ENCODE peak calls at places on chromosome 22, in five cellular contexts. H is K562, B is ovary, V is transverse colon, T is A549. O is an unnamed sample. For H3K9me3, the result is how much of the 10 kb centered on the place peaks cover.

GRCh38 chr22:37377927-37378326 is 49.4 kb downstream of the ELFN2 start:
- DNase-seq in H (no peak), B (no peak), V (no peak), T (no peak), O (no peak)

GRCh38 chr22:26393929-26394328 is 35.1 kb upstream of the ASPHD2 start:
- DNase-seq in H (peak), B (no peak), V (no peak), T (no peak), O (no peak)

GRCh38 chr22:21629262-21630149 is at the start of gene YDJC:
- DNase-seq in H (peak), B (peak), V (peak), T (peak), O (peak)

GRCh38 chr22:46119729-46120419 is 30.5 kb upstream of the PPARA start:
- DNase-seq in H (peak), B (peak), V (no peak), T (no peak), O (no peak)

GRCh38 chr22:32824531-32825315 is 23.2 kb downstream of the TIMP3 start:
- DNase-seq in H (no peak), B (no peak), V (no peak), T (no peak), O (no peak)

GRCh38 chr22:44621401-44622146 is 80.4 kb upstream of the PRR5 start:
- DNase-seq in H (no peak), B (no peak), V (no peak), T (no peak), O (no peak)

GRCh38 chr22:23285734-23286133 is 105.4 kb downstream of the BCR start:
- DNase-seq in H (peak), B (no peak), V (no peak), T (no peak), O (no peak)

GRCh38 chr22:17107547-17107810 is 13.7 kb downstream of the TMEM121B start:
- DNase-seq in H (no peak), B (no peak), V (no peak), T (no peak), O (no peak)

GRCh38 chr22:28435271-28435825 is 244.3 kb downstream of the TTC28 start:
- DNase-seq in H (no peak), B (no peak), V (peak), T (no peak), O (peak)

GRCh38 chr22:28019360-28019759 is 100.3 kb upstream of the PITPNB start:
- DNase-seq in H (no peak), B (peak), V (peak), T (no peak), O (peak)

GRCh38 chr22:38766076-38766777 is 10.4 kb upstream of the SUN2 start:
- DNase-seq in H (peak), B (peak), V (peak), T (peak), O (peak)

GRCh38 chr22:37485006-37485713 is 1.0 kb downstream of the MFNG start:
- DNase-seq in H (no peak), B (no peak), V (no peak), T (no peak), O (no peak)

GRCh38 chr22:44620841-44621382 is 81.1 kb upstream of the PRR5 start:
- DNase-seq in H (no peak), B (no peak), V (no peak), T (no peak), O (no peak)

GRCh38 chr22:37533995-37534394 is 14.8 kb upstream of the CARD10 start:
- DNase-seq in H (no peak), B (no peak), V (no peak), T (no peak), O (no peak)

GRCh38 chr22:28154856-28155255 is 235.8 kb upstream of the PITPNB start:
- DNase-seq in H (no peak), B (no peak), V (no peak), T (no peak), O (no peak)

GRCh38 chr22:28116261-28116673 is 197.2 kb upstream of the PITPNB start:
- DNase-seq in H (no peak), B (peak), V (peak), T (no peak), O (no peak)

GRCh38 chr22:21960200-21961126 is 7.8 kb upstream of the PPM1F start:
- DNase-seq in H (no peak), B (no peak), V (no peak), T (no peak), O (no peak)

GRCh38 chr22:24985824-24986214 is 33.3 kb downstream of the KIAA1671 start:
- DNase-seq in H (no peak), B (no peak), V (no peak), T (no peak), O (no peak)
- H3K9me3 ChIP-seq in H (under half), B (under half), V (under half), T (under half), O (under half)

DNA sequence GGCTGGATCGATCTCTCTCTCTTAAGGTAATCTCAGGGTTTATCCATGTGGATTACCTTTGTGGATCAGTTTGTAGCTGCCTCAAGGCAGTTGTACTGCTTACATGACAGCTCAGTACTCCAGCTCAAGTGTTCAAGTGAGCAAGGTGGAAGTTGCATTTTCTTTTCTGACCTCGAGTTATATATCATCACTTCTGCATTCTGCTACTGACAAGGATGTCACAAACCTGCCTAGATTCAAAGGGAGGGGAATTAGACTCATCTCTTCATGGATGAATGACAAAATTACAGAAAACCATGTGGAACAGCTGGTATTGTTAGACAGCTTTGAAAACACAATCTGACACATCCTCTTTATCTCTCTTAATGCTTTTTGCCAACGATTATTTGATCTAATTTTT is 6.0 kb upstream of the TCN2 start:
- DNase-seq in H (no peak), B (no peak), V (no peak), T (no peak), O (no peak)
- TF ChIP-seq EP300 in H (no peak), B (no peak), V (no peak), T (no peak), O (no peak)

GRCh38 chr22:48346911-48347310 is 1480.8 kb downstream of the BRD1 start:
- DNase-seq in H (no peak), B (no peak), V (no peak), T (no peak), O (no peak)
- H3K9me3 ChIP-seq in H (under half), B (under half), V (under half), T (under half), O (under half)

DNA sequence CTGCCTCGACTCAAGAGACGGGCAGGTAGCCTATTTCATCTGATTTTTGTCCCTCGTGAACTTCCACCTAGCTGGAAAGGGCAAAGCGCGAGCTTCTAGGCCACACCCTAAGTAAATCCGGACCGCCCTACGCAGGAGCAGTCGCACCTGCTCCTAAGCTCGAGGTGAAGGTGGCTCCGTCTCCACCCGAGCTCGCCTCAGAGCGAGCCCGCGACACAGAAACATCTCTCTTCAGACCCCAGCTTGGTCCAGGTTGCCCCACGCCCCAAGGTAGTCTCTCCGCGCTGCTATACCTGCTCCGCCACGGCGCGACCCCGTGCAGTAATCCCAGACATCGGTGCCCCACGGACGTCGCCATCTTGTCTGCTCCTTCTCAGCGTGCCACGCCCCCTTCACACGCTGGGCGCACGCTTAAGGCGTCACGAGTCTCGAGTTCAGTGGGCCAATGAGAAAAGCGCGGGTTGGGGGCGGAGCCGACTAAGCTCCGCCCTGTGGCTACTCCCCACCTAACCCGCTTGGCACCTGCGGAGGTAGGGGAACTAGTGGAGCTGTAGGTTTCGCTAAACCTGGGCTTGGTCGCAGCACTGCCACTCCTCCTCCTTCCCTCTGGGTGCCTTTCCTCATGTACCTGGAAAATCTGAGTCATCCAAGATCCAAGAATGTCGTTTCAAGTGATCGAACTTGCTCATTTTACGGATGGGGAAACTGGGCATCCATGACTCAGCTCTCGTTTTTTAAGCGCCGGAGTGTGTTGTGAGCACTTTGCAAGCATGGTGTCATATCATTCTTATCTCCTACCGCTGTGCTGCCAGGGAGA is at the start of gene PISD:
- DNase-seq in H (peak), B (peak), V (peak), T (peak), O (peak)
- TF ChIP-seq EP300 in H (no peak), B (no peak), V (no peak), T (no peak), O (no peak)

GRCh38 chr22:47379037-47379436 is 616.6 kb downstream of the TBC1D22A start:
- DNase-seq in H (no peak), B (no peak), V (no peak), T (no peak), O (no peak)

GRCh38 chr22:47381240-47381639 is 618.8 kb downstream of the TBC1D22A start:
- DNase-seq in H (no peak), B (no peak), V (no peak), T (no peak), O (no peak)

GRCh38 chr22:47380692-47381091 is 618.2 kb downstream of the TBC1D22A start:
- DNase-seq in H (no peak), B (no peak), V (no peak), T (no peak), O (no peak)

GRCh38 chr22:47384977-47385376 is 622.5 kb downstream of the TBC1D22A start:
- DNase-seq in H (no peak), B (no peak), V (no peak), T (no peak), O (no peak)

GRCh38 chr22:47382164-47382890 is 619.9 kb downstream of the TBC1D22A start:
- DNase-seq in H (no peak), B (no peak), V (no peak), T (no peak), O (no peak)
- H3K9me3 ChIP-seq in H (under half), B (under half), V (under half), T (under half), O (under half)

GRCh38 chr22:43297246-43298061 is 45.7 kb downstream of the SCUBE1 start:
- DNase-seq in H (no peak), B (no peak), V (no peak), T (no peak), O (no peak)
- TF ChIP-seq EP300 in H (no peak), B (no peak), V (no peak), T (no peak), O (no peak)

GRCh38 chr22:36288571-36289405 is 35.9 kb downstream of the APOL1 start:
- DNase-seq in H (no peak), B (no peak), V (no peak), T (no peak), O (no peak)
- H3K9me3 ChIP-seq in H (under half), B (under half), V (under half), T (under half), O (under half)

GRCh38 chr22:20402960-20403778 is 9.2 kb downstream of the ZNF74 start:
- DNase-seq in H (no peak), B (no peak), V (no peak), T (no peak), O (no peak)

GRCh38 chr22:20400606-20401375 is 6.8 kb downstream of the ZNF74 start:
- DNase-seq in H (peak), B (no peak), V (no peak), T (no peak), O (no peak)

GRCh38 chr22:20403779-20404140 is 9.8 kb downstream of the ZNF74 start:
- DNase-seq in H (no peak), B (no peak), V (no peak), T (no peak), O (no peak)

GRCh38 chr22:20399866-20400605 is 6.1 kb downstream of the ZNF74 start:
- DNase-seq in H (peak), B (no peak), V (no peak), T (no peak), O (no peak)

GRCh38 chr22:20401376-20402020 is 7.5 kb downstream of the ZNF74 start:
- DNase-seq in H (peak), B (no peak), V (no peak), T (no peak), O (no peak)
- TF ChIP-seq EP300 in H (no peak), B (no peak), V (no peak), T (no peak), O (no peak)

GRCh38 chr22:49535126-49535525 is 292.5 kb downstream of the BRD1 start:
- DNase-seq in H (no peak), B (no peak), V (no peak), T (no peak), O (no peak)

GRCh38 chr22:49538006-49538405 is 289.7 kb downstream of the BRD1 start:
- DNase-seq in H (no peak), B (no peak), V (no peak), T (no peak), O (no peak)

GRCh38 chr22:49535527-49536125 is 292.0 kb downstream of the BRD1 start:
- DNase-seq in H (no peak), B (no peak), V (no peak), T (no peak), O (no peak)

GRCh38 chr22:49534386-49534785 is 293.3 kb downstream of the BRD1 start:
- DNase-seq in H (no peak), B (no peak), V (no peak), T (no peak), O (no peak)

GRCh38 chr22:49536571-49537131 is 291.0 kb downstream of the BRD1 start:
- DNase-seq in H (no peak), B (no peak), V (no peak), T (no peak), O (no peak)
- H3K9me3 ChIP-seq in H (under half), B (under half), V (under half), T (under half), O (under half)